ENCODE peak calls at places on chromosome 11, in five cellular contexts. G is endodermal cell, Y is fibroblast of lung, R is sigmoid colon, N is upper lobe of right lung. X is an unnamed sample. For H3K9me3 and H3K4me1, the result is how much of the 10 kb centered on the place peaks cover.

GRCh38 chr11:69682221-69682620 is 7.1 kb upstream of the LTO1 start:
- DNase-seq in G (no peak), Y (no peak), R (no peak), N (peak), X (no peak)

GRCh38 chr11:35235944-35236666 is 97.1 kb downstream of the CD44 start:
- DNase-seq in G (no peak), Y (no peak), R (no peak), N (no peak), X (no peak)

GRCh38 chr11:83813296-83813695 is 527.1 kb upstream of the CCDC90B start:
- DNase-seq in G (no peak), Y (no peak), R (no peak), N (no peak), X (no peak)

GRCh38 chr11:126607374-126607773 is 251.9 kb downstream of the ST3GAL4 start:
- DNase-seq in G (peak), Y (peak), R (no peak), N (no peak), X (no peak)

GRCh38 chr11:70828498-70829159 is 423.7 kb downstream of the SHANK2 start:
- DNase-seq in G (no peak), Y (no peak), R (peak), N (no peak), X (no peak)

GRCh38 chr11:13775471-13775870 is 107.0 kb downstream of the FAR1 start:
- DNase-seq in G (no peak), Y (no peak), R (no peak), N (no peak), X (no peak)

GRCh38 chr11:91163619-91164451 is 941.0 kb upstream of the CHORDC1 start:
- DNase-seq in G (no peak), Y (peak), R (no peak), N (no peak), X (no peak)

GRCh38 chr11:86478348-86478747 is 103.7 kb downstream of the CCDC81 start:
- DNase-seq in G (no peak), Y (no peak), R (no peak), N (no peak), X (no peak)

GRCh38 chr11:125190549-125190948 is 26.0 kb downstream of the PKNOX2 start:
- DNase-seq in G (no peak), Y (no peak), R (no peak), N (no peak), X (no peak)

GRCh38 chr11:66211100-66211499 is 57.3 kb upstream of the RAB1B start:
- DNase-seq in G (no peak), Y (no peak), R (peak), N (no peak), X (no peak)

GRCh38 chr11:13329670-13330401 is 52.2 kb downstream of the BMAL1 start:
- DNase-seq in G (no peak), Y (no peak), R (no peak), N (no peak), X (no peak)

GRCh38 chr11:30991802-30992512 is 377.6 kb downstream of the DCDC1 start:
- DNase-seq in G (no peak), Y (no peak), R (no peak), N (no peak), X (no peak)

GRCh38 chr11:34356918-34357645 is 728 bp downstream of the ABTB2 start:
- DNase-seq in G (peak), Y (peak), R (peak), N (peak), X (peak)

GRCh38 chr11:134346976-134347350 is 15.2 kb downstream of the GLB1L2 start:
- DNase-seq in G (no peak), Y (no peak), R (no peak), N (no peak), X (no peak)

GRCh38 chr11:128164090-128164741 is 423.1 kb downstream of the ETS1 start:
- DNase-seq in G (no peak), Y (no peak), R (no peak), N (no peak), X (no peak)

GRCh38 chr11:2931771-2932738 is 2.8 kb upstream of the PHLDA2 start:
- DNase-seq in G (no peak), Y (no peak), R (peak), N (peak), X (no peak)

GRCh38 chr11:16613401-16614381 is 124.8 kb upstream of the C11orf58 start:
- DNase-seq in G (peak), Y (peak), R (peak), N (peak), X (peak)

GRCh38 chr11:2406878-2407410 is 6.4 kb downstream of the TSSC4 start:
- DNase-seq in G (no peak), Y (no peak), R (no peak), N (no peak), X (no peak)

GRCh38 chr11:78567209-78567608 is 7.5 kb downstream of the NARS2 start:
- DNase-seq in G (no peak), Y (no peak), R (no peak), N (no peak), X (no peak)

GRCh38 chr11:34585870-34586654 is 34.8 kb upstream of the EHF start:
- DNase-seq in G (no peak), Y (peak), R (no peak), N (no peak), X (no peak)

GRCh38 chr11:17224727-17225126 is 16.9 kb upstream of the PIK3C2A start:
- DNase-seq in G (no peak), Y (peak), R (no peak), N (no peak), X (no peak)

GRCh38 chr11:55697817-55698216 is 35.8 kb downstream of the OR4C6 start:
- DNase-seq in G (no peak), Y (no peak), R (no peak), N (no peak), X (no peak)
- H3K9me3 ChIP-seq in G (half or more), Y (under half), R (under half), N (under half), X (under half)

DNA sequence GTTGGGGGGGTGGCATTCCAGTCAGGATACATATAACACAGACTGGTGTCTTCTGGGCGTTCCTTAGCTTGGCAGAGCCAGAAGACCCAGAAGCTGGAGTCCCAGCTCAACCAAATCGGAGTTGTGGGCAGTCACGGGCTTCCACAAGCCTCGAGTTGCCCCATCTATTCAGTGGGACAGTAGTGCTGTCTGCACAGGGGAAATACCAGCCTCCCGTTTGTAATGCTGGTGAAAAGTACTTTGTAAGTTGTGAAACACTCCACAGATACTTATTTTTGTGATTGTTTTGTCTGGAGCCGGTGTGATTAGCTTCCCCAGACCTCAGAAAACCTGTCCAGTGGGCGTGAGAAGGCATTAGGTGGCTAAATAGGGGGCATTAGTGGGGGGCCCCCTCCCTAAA is 13.6 kb downstream of the DGKZ start:
- DNase-seq in G (no peak), Y (no peak), R (no peak), N (no peak), X (no peak)
- H3K4me1 ChIP-seq in G (under half), Y (under half), R (under half), N (under half), X (half or more)

GRCh38 chr11:7573193-7573557 is 59.4 kb downstream of the PPFIBP2 start:
- DNase-seq in G (no peak), Y (no peak), R (no peak), N (no peak), X (no peak)

GRCh38 chr11:7570938-7571337 is 57.1 kb downstream of the PPFIBP2 start:
- DNase-seq in G (peak), Y (no peak), R (no peak), N (no peak), X (no peak)

GRCh38 chr11:7573558-7574296 is 59.9 kb downstream of the PPFIBP2 start:
- DNase-seq in G (peak), Y (no peak), R (no peak), N (no peak), X (no peak)

GRCh38 chr11:7571640-7572000 is 57.8 kb downstream of the PPFIBP2 start:
- DNase-seq in G (peak), Y (peak), R (peak), N (peak), X (peak)

DNA sequence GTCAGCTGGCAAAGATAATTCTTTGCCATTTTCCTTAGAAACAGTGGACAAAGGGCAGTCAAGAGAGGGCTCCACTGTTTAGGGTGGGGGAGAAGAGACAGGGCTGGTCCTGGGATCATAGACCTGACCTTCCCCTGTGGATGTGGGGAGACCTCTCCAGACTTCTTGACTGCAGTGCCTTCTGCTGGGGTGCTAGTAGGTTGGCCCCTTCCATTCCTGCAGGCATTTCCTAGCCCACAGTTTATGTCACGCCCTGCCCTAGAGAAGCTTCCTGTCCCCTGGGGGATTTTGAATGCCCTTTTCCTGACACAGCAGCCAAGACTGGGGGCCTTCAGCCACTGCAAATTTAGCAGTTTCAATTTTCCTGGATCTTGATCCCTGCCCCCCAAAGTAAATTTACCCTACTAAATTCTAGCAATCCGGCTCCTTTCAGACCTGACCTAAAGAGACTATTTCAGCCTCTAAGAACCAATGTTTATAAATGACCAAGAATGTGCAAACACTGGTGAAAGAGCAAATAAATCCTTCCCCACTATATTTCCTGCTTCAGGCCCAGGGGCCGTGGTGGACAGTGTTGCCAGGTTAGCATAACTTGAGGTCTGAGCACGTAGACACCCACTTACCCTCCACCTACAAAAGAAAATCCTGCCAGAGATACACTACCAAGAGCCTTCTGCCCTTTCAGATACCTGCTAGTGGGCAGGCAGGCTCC is 58.4 kb downstream of the PPFIBP2 start:
- DNase-seq in G (peak), Y (no peak), R (no peak), N (no peak), X (no peak)
- TF ChIP-seq CTCF in G (no peak), Y (no peak), R (no peak), N (no peak), X (peak)

DNA sequence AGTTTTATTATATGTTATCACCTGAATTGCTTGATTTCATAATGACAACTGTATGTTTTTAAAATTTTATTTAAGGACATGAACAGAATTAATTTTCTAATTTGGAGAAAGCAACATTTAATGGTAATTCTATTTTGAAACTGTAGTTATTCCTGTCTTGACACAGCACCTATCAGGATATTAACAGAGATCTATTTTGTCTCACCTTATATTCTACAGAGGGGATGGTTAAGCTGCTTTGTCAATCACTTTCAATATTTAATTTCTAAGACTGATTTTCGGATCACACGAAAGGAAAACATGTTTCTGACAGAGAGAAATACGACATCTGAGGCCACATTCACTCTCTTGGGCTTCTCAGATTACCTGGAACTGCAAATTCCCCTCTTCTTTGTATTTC is at the start of gene OR5D16:
- DNase-seq in G (no peak), Y (no peak), R (no peak), N (no peak), X (no peak)
- H3K9me3 ChIP-seq in G (half or more), Y (under half), R (under half), N (under half), X (under half)

GRCh38 chr11:10627816-10628215 is 59.4 kb upstream of the LYVE1 start:
- DNase-seq in G (no peak), Y (no peak), R (no peak), N (peak), X (no peak)

GRCh38 chr11:10625982-10626311 is 57.5 kb upstream of the LYVE1 start:
- DNase-seq in G (peak), Y (no peak), R (no peak), N (no peak), X (no peak)

GRCh38 chr11:10625281-10625981 is 57.0 kb upstream of the LYVE1 start:
- DNase-seq in G (peak), Y (no peak), R (peak), N (no peak), X (no peak)

GRCh38 chr11:10628506-10629236 is 60.2 kb upstream of the LYVE1 start:
- DNase-seq in G (no peak), Y (no peak), R (peak), N (peak), X (no peak)

DNA sequence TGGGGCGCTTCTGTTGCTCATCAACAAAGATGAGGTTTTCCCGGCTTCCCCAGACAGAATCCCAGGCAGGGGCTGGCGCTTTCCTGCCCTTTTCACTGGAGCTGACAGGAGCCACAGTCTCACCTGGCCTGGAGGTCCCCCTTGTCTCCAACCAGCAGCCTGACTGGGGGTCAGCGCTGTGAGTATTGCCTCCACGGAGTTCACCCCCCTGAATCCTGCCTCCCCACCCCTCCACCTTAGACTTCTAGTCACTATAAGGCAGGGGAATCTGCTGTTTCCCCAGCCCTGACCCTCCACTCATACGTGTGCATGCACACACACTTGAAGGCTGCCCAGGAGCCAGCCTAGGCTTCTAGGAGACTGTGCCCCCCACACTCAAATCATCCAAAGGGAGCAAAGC is 58.8 kb upstream of the LYVE1 start:
- DNase-seq in G (no peak), Y (no peak), R (no peak), N (no peak), X (no peak)
- H3K4me1 ChIP-seq in G (under half), Y (under half), R (under half), N (under half), X (under half)

GRCh38 chr11:116281173-116282160 is 491.3 kb downstream of the BUD13 start:
- DNase-seq in G (no peak), Y (no peak), R (no peak), N (no peak), X (no peak)
- TF ChIP-seq CTCF in G (peak), Y (no peak), R (no peak), N (no peak), X (no peak)

GRCh38 chr11:60326955-60327354 is at the start of gene MS4A6E:
- DNase-seq in G (no peak), Y (no peak), R (no peak), N (no peak), X (no peak)

GRCh38 chr11:60315866-60316265 is 11.2 kb upstream of the MS4A6E start:
- DNase-seq in G (no peak), Y (no peak), R (no peak), N (no peak), X (no peak)

GRCh38 chr11:60318726-60319125 is 8.3 kb upstream of the MS4A6E start:
- DNase-seq in G (no peak), Y (no peak), R (no peak), N (no peak), X (no peak)

GRCh38 chr11:60316317-60316716 is 10.7 kb upstream of the MS4A6E start:
- DNase-seq in G (no peak), Y (no peak), R (no peak), N (no peak), X (no peak)

DNA sequence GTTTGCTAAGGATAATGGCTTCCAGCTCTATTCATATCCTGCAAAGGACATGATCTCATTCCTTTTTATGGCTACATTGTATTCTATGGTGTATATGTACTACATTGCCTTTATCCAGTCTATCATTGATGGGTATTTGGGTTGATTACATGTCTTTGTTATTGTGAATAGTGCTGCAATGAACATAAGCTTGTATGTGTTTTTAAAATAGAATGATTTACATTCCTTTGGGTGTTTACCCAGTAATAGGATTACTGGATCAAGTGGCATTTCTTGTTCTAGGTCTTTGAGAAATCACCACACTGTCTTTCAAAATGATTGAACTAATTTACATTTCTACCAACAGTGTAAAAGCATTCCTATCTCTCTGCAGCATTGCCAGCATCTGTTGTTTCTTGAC is 6.0 kb upstream of the MS4A6E start:
- DNase-seq in G (no peak), Y (no peak), R (no peak), N (no peak), X (no peak)
- H3K9me3 ChIP-seq in G (under half), Y (under half), R (under half), N (under half), X (half or more)

GRCh38 chr11:73317373-73317772 is 9.3 kb downstream of the ARHGEF17 start:
- DNase-seq in G (no peak), Y (no peak), R (peak), N (peak), X (peak)
- H3K4me1 ChIP-seq in G (under half), Y (half or more), R (half or more), N (half or more), X (half or more)

X was measured in left ventricle myocardium inferior.